ENCODE peak calls at places on chromosomes 5 and 9, in six cellular contexts. One of them, this sample, is unnamed.
A peak's percentile ranks its signal among the peaks of the same experiment; 100 is the strongest.

GRCh38 chr9:134066546-134066922 is 1.3 kb downstream of the BRD3 start:
- DNase-seq in CD4-positive, CD25-positive, alpha-beta regulatory T cell: peak; percentile 19
- DNase-seq in fibroblast of lung: peak; percentile 35
- DNase-seq in transverse colon: no peak
- DNase-seq in kidney: no peak
- DNase-seq in cardiac muscle cell: peak; percentile 30
- DNase-seq in this sample: peak; percentile 32

GRCh38 chr5:35046754-35047153 is 995 bp downstream of the AGXT2 start:
- DNase-seq in cardiac muscle cell: no peak
- DNase-seq in transverse colon: no peak
- DNase-seq in CD4-positive, CD25-positive, alpha-beta regulatory T cell: no peak
- DNase-seq in kidney: no peak
- DNase-seq in fibroblast of lung: peak; percentile 96
- DNase-seq in this sample: no peak

GRCh38 chr9:101063192-101063591 is 34.7 kb downstream of the PLPPR1 start:
- DNase-seq in cardiac muscle cell: no peak
- DNase-seq in fibroblast of lung: no peak
- DNase-seq in transverse colon: no peak
- DNase-seq in CD4-positive, CD25-positive, alpha-beta regulatory T cell: no peak
- DNase-seq in kidney: no peak
- DNase-seq in this sample: no peak

GRCh38 chr5:15834596-15835245 is 334.7 kb downstream of the FBXL7 start:
- DNase-seq in CD4-positive, CD25-positive, alpha-beta regulatory T cell: no peak
- DNase-seq in cardiac muscle cell: no peak
- DNase-seq in transverse colon: no peak
- DNase-seq in fibroblast of lung: peak; percentile 95
- DNase-seq in kidney: no peak
- DNase-seq in this sample: peak; percentile 83

GRCh38 chr5:71836084-71836483 is 117.0 kb downstream of the CARTPT start:
- DNase-seq in cardiac muscle cell: no peak
- DNase-seq in transverse colon: no peak
- DNase-seq in CD4-positive, CD25-positive, alpha-beta regulatory T cell: no peak
- DNase-seq in kidney: no peak
- DNase-seq in fibroblast of lung: peak; percentile 19
- DNase-seq in this sample: no peak

GRCh38 chr9:124284940-124285441 is 27.2 kb downstream of the NEK6 start:
- DNase-seq in kidney: no peak
- DNase-seq in fibroblast of lung: peak; percentile 83
- DNase-seq in cardiac muscle cell: no peak
- DNase-seq in CD4-positive, CD25-positive, alpha-beta regulatory T cell: no peak
- DNase-seq in transverse colon: no peak
- DNase-seq in this sample: no peak

GRCh38 chr9:122234022-122234748 is 5.4 kb upstream of the LHX6 start:
- DNase-seq in CD4-positive, CD25-positive, alpha-beta regulatory T cell: no peak
- DNase-seq in kidney: no peak
- DNase-seq in cardiac muscle cell: no peak
- DNase-seq in transverse colon: no peak
- DNase-seq in fibroblast of lung: no peak
- DNase-seq in this sample: no peak

GRCh38 chr9:124213396-124213795 is 44.4 kb upstream of the NEK6 start:
- DNase-seq in kidney: no peak
- DNase-seq in cardiac muscle cell: no peak
- DNase-seq in CD4-positive, CD25-positive, alpha-beta regulatory T cell: no peak
- DNase-seq in fibroblast of lung: no peak
- DNase-seq in transverse colon: no peak
- DNase-seq in this sample: no peak

GRCh38 chr5:178230879-178231735 is 1.5 kb downstream of the PHYKPL start:
- DNase-seq in CD4-positive, CD25-positive, alpha-beta regulatory T cell: no peak
- DNase-seq in transverse colon: peak; percentile 65
- DNase-seq in fibroblast of lung: peak; percentile 47
- DNase-seq in kidney: peak; percentile 66
- DNase-seq in cardiac muscle cell: no peak
- DNase-seq in this sample: no peak

GRCh38 chr5:41195228-41195627 is 18.1 kb downstream of the C6 start:
- DNase-seq in transverse colon: no peak
- DNase-seq in CD4-positive, CD25-positive, alpha-beta regulatory T cell: no peak
- DNase-seq in kidney: peak; percentile 29
- DNase-seq in cardiac muscle cell: no peak
- DNase-seq in fibroblast of lung: no peak
- DNase-seq in this sample: no peak

GRCh38 chr9:33080534-33080933 is 4.1 kb upstream of the SMU1 start:
- DNase-seq in CD4-positive, CD25-positive, alpha-beta regulatory T cell: peak; percentile 42
- DNase-seq in fibroblast of lung: no peak
- DNase-seq in cardiac muscle cell: no peak
- DNase-seq in transverse colon: no peak
- DNase-seq in kidney: no peak
- DNase-seq in this sample: no peak

GRCh38 chr5:32712463-32713395 is 1.6 kb downstream of the NPR3 start:
- DNase-seq in transverse colon: no peak
- DNase-seq in kidney: peak; percentile 65
- DNase-seq in fibroblast of lung: peak; percentile 51
- DNase-seq in cardiac muscle cell: no peak
- DNase-seq in CD4-positive, CD25-positive, alpha-beta regulatory T cell: no peak
- DNase-seq in this sample: no peak

GRCh38 chr9:16985559-16986348 is 115.3 kb upstream of the BNC2 start:
- DNase-seq in cardiac muscle cell: no peak
- DNase-seq in fibroblast of lung: peak; percentile 91
- DNase-seq in transverse colon: peak; percentile 14
- DNase-seq in kidney: no peak
- DNase-seq in CD4-positive, CD25-positive, alpha-beta regulatory T cell: no peak
- DNase-seq in this sample: no peak

GRCh38 chr9:77847626-77848025 is 184.0 kb downstream of the GNAQ start:
- DNase-seq in transverse colon: no peak
- DNase-seq in CD4-positive, CD25-positive, alpha-beta regulatory T cell: peak; percentile 13
- DNase-seq in cardiac muscle cell: no peak
- DNase-seq in kidney: no peak
- DNase-seq in fibroblast of lung: no peak
- DNase-seq in this sample: no peak
- H3K4me1 ChIP-seq in transverse colon: peaks cover 51% of the 10 kb centered on the region
- H3K4me1 ChIP-seq in CD4-positive, CD25-positive, alpha-beta regulatory T cell: peaks cover 3% of the 10 kb centered on the region
- H3K4me1 ChIP-seq in cardiac muscle cell: peaks cover 30% of the 10 kb centered on the region
- H3K4me1 ChIP-seq in kidney: peaks cover 20% of the 10 kb centered on the region
- H3K4me1 ChIP-seq in fibroblast of lung: peaks cover 12% of the 10 kb centered on the region
- H3K4me1 ChIP-seq in this sample: no peaks in the 10 kb centered on the region

DNA sequence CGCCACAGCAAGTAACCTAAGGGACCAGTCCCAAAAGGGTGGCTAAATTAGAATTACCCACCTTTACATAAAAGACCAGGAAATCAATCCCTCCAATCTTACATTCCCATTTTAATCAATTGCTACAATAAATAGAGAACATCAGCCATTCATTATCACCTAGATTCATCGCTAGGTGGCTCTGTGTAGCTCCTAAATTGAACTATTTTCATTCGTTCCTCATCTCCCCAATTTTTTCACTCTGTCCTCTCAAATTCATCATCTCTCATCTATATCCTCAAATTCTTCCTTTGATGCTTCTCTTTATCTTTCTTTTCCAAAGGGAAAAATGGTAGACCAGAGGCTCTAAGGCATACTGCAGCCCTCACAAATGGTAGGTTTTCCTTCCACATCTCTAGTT is 108.2 kb upstream of the TNC start:
- DNase-seq in cardiac muscle cell: no peak
- DNase-seq in fibroblast of lung: no peak
- DNase-seq in CD4-positive, CD25-positive, alpha-beta regulatory T cell: no peak
- DNase-seq in transverse colon: no peak
- DNase-seq in kidney: no peak
- DNase-seq in this sample: no peak
- H3K4me1 ChIP-seq in cardiac muscle cell: no peaks in the 10 kb centered on the region
- H3K4me1 ChIP-seq in fibroblast of lung: no peaks in the 10 kb centered on the region
- H3K4me1 ChIP-seq in CD4-positive, CD25-positive, alpha-beta regulatory T cell: no peaks in the 10 kb centered on the region
- H3K4me1 ChIP-seq in transverse colon: no peaks in the 10 kb centered on the region
- H3K4me1 ChIP-seq in kidney: no peaks in the 10 kb centered on the region
- H3K4me1 ChIP-seq in this sample: no peaks in the 10 kb centered on the region

DNA sequence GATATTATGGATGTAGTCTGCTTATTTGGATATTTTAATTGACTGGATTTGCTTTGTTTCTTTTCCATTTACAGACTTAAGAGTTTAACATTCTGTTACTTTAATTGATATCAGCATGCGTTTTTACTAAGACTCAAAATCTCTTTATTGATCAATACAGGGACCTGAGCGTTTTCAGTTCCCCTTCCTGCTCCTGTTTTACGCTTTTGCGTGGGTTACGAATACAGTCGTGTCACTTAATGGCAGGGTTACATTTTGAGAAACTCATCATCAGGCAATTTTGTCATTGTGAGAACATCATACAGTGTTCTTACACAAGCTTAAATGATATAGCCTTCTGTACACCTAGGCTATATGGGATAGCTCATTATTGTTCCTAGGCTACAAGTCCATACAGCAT is 65.2 kb downstream of the PBX3 start:
- DNase-seq in CD4-positive, CD25-positive, alpha-beta regulatory T cell: no peak
- DNase-seq in transverse colon: no peak
- DNase-seq in fibroblast of lung: no peak
- DNase-seq in kidney: no peak
- DNase-seq in cardiac muscle cell: no peak
- DNase-seq in this sample: no peak
- H3K4me1 ChIP-seq in CD4-positive, CD25-positive, alpha-beta regulatory T cell: no peaks in the 10 kb centered on the region
- H3K4me1 ChIP-seq in transverse colon: no peaks in the 10 kb centered on the region
- H3K4me1 ChIP-seq in fibroblast of lung: peaks cover 2% of the 10 kb centered on the region
- H3K4me1 ChIP-seq in kidney: no peaks in the 10 kb centered on the region
- H3K4me1 ChIP-seq in cardiac muscle cell: peaks cover 4% of the 10 kb centered on the region
- H3K4me1 ChIP-seq in this sample: peaks cover 21% of the 10 kb centered on the region

GRCh38 chr5:143315929-143316328 is 87.6 kb downstream of the NR3C1 start:
- DNase-seq in CD4-positive, CD25-positive, alpha-beta regulatory T cell: no peak
- DNase-seq in cardiac muscle cell: no peak
- DNase-seq in fibroblast of lung: peak; percentile 80
- DNase-seq in transverse colon: no peak
- DNase-seq in kidney: no peak
- DNase-seq in this sample: no peak
- H3K4me1 ChIP-seq in CD4-positive, CD25-positive, alpha-beta regulatory T cell: no peaks in the 10 kb centered on the region
- H3K4me1 ChIP-seq in cardiac muscle cell: no peaks in the 10 kb centered on the region
- H3K4me1 ChIP-seq in fibroblast of lung: peaks cover 27% of the 10 kb centered on the region
- H3K4me1 ChIP-seq in transverse colon: peaks cover 17% of the 10 kb centered on the region
- H3K4me1 ChIP-seq in kidney: no peaks in the 10 kb centered on the region
- H3K4me1 ChIP-seq in this sample: no peaks in the 10 kb centered on the region

DNA sequence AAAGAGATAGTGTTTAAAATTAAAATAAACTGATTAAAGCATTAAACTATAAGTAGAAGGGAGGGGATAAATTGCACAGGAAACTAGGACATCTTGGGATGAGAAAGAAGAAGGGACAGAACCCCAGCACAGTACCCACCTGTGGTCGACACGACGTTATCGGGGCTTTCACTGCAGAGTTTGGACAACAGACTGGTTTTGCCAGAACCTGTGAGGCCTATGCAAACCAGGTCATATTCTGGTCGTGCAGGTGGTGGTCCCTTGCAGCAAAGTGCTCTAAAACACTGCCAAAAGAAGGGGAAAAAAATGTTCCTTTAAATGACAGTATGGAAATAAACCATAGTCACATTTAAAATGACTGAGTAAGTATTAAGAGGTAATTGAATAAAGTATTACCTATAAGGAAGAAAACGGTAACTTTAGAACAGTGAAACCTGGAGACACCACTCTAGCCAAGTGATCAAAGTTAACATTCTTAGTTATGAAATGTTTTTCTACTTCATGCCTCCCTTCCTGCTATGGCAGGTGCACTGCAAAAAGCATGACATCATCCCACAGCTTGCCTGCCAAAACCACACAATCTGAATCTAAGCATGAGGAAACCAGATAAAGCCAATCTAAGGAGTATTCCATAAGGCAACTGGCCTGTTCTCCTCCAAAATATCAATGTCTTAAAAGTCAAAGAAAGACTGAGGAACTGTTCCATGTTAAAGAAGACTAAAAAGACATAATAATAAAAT is 138.6 kb downstream of the ARL15 start:
- DNase-seq in kidney: no peak
- DNase-seq in fibroblast of lung: peak; percentile 79
- DNase-seq in transverse colon: peak; percentile 17
- DNase-seq in CD4-positive, CD25-positive, alpha-beta regulatory T cell: peak; percentile 47
- DNase-seq in cardiac muscle cell: no peak
- DNase-seq in this sample: no peak
- H3K4me1 ChIP-seq in kidney: no peaks in the 10 kb centered on the region
- H3K4me1 ChIP-seq in fibroblast of lung: no peaks in the 10 kb centered on the region
- H3K4me1 ChIP-seq in transverse colon: no peaks in the 10 kb centered on the region
- H3K4me1 ChIP-seq in CD4-positive, CD25-positive, alpha-beta regulatory T cell: no peaks in the 10 kb centered on the region
- H3K4me1 ChIP-seq in cardiac muscle cell: no peaks in the 10 kb centered on the region
- H3K4me1 ChIP-seq in this sample: no peaks in the 10 kb centered on the region

GRCh38 chr5:1791176-1791575 is 8.5 kb downstream of the MRPL36 start:
- DNase-seq in transverse colon: no peak
- DNase-seq in cardiac muscle cell: no peak
- DNase-seq in fibroblast of lung: no peak
- DNase-seq in CD4-positive, CD25-positive, alpha-beta regulatory T cell: no peak
- DNase-seq in kidney: no peak
- DNase-seq in this sample: no peak
- H3K4me1 ChIP-seq in transverse colon: no peaks in the 10 kb centered on the region
- H3K4me1 ChIP-seq in cardiac muscle cell: no peaks in the 10 kb centered on the region
- H3K4me1 ChIP-seq in fibroblast of lung: peaks cover 20% of the 10 kb centered on the region
- H3K4me1 ChIP-seq in CD4-positive, CD25-positive, alpha-beta regulatory T cell: peaks cover 49% of the 10 kb centered on the region
- H3K4me1 ChIP-seq in kidney: no peaks in the 10 kb centered on the region
- H3K4me1 ChIP-seq in this sample: no peaks in the 10 kb centered on the region

DNA sequence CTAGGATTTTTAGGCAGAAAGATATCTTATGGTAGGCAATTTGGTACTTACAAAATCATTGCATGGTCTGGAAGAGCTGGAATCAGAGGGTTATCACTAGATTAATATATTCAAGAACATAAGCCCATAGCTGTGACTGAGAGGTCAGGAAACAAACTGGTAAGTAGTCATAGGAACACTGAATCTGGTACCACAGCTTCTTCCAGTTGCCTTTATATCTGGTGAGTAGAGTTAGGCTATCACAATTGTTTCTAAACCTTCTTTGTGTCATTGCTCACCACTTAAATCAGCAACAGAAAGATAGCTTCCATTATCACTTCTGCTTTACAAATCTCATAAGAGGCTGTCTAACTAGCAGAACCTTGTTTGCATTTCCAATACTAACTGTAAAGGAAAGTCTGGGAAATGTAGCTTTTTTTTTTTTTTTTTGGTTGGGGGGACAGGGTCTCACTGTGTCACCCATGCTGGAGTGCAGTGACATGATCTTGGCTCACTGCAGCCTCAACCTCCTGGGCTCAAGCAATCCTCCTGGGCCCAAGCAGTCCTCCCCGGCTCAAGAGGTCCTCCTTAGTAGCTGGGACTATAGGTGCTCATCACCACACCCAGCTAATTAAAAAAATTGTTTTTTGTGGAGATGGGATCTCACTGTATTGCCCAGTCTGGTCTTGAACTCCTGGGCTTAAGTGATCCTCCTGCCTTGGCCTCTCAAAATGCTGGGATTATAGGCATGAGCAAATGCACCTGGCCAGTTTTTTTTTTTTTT is 22.0 kb downstream of the CDC42SE2 start:
- DNase-seq in CD4-positive, CD25-positive, alpha-beta regulatory T cell: no peak
- DNase-seq in cardiac muscle cell: no peak
- DNase-seq in fibroblast of lung: no peak
- DNase-seq in transverse colon: no peak
- DNase-seq in kidney: no peak
- DNase-seq in this sample: no peak
- H3K4me1 ChIP-seq in CD4-positive, CD25-positive, alpha-beta regulatory T cell: peaks cover 80% of the 10 kb centered on the region
- H3K4me1 ChIP-seq in cardiac muscle cell: peaks cover 17% of the 10 kb centered on the region
- H3K4me1 ChIP-seq in fibroblast of lung: no peaks in the 10 kb centered on the region
- H3K4me1 ChIP-seq in transverse colon: peaks cover 93% of the 10 kb centered on the region
- H3K4me1 ChIP-seq in kidney: no peaks in the 10 kb centered on the region
- H3K4me1 ChIP-seq in this sample: peaks cover 4% of the 10 kb centered on the region

GRCh38 chr9:120464176-120464575 is 115.8 kb downstream of the CDK5RAP2 start:
- DNase-seq in CD4-positive, CD25-positive, alpha-beta regulatory T cell: no peak
- DNase-seq in fibroblast of lung: no peak
- DNase-seq in cardiac muscle cell: no peak
- DNase-seq in transverse colon: no peak
- DNase-seq in kidney: no peak
- DNase-seq in this sample: peak; percentile 21
- H3K4me1 ChIP-seq in CD4-positive, CD25-positive, alpha-beta regulatory T cell: no peaks in the 10 kb centered on the region
- H3K4me1 ChIP-seq in fibroblast of lung: peaks cover 3% of the 10 kb centered on the region
- H3K4me1 ChIP-seq in cardiac muscle cell: no peaks in the 10 kb centered on the region
- H3K4me1 ChIP-seq in transverse colon: no peaks in the 10 kb centered on the region
- H3K4me1 ChIP-seq in kidney: no peaks in the 10 kb centered on the region
- H3K4me1 ChIP-seq in this sample: peaks cover 7% of the 10 kb centered on the region